ENCODE peak calls at places on chromosomes 3 and 15, in eight cellular contexts. S, C, L, M, Q, X, G and T are unnamed samples. For H3K9me3 and H3K4me1, the result is how much of the 10 kb centered on the place peaks cover.

GRCh38 chr3:45978348-45978747 is 17.3 kb downstream of the FYCO1 start:
- DNase-seq in G (no peak), C (no peak), M (peak), Q (peak), L (peak), S (peak), X (no peak), T (peak)

GRCh38 chr15:88621789-88622604 is 857 bp downstream of the AEN start:
- DNase-seq in Q (no peak), G (no peak), C (no peak), X (no peak), S (no peak), L (no peak), M (peak), T (no peak)

GRCh38 chr3:185176756-185177359 is 24.0 kb upstream of the C3orf70 start:
- DNase-seq in S (no peak), C (no peak), M (no peak), G (no peak), L (no peak), Q (no peak), X (peak), T (no peak)

GRCh38 chr3:192870785-192871184 is 46.9 kb downstream of the MB21D2 start:
- DNase-seq in X (no peak), M (no peak), Q (no peak), L (no peak), S (no peak), C (no peak), G (no peak), T (no peak)

GRCh38 chr15:82137261-82137660 is 91.4 kb upstream of the MEX3B start:
- DNase-seq in X (no peak), Q (no peak), M (no peak), G (no peak), S (no peak), C (no peak), L (no peak), T (no peak)

GRCh38 chr15:96888764-96889163 is 558.3 kb downstream of the NR2F2 start:
- DNase-seq in S (no peak), G (no peak), X (no peak), M (no peak), C (no peak), L (peak), Q (no peak), T (no peak)

GRCh38 chr3:161560006-161560637 is 63.5 kb downstream of the OTOL1 start:
- DNase-seq in L (peak), G (peak), X (peak), Q (no peak), C (no peak), M (peak), S (peak), T (no peak)

GRCh38 chr3:49018707-49019006 is 277 bp upstream of the DALRD3 start:
- DNase-seq in G (no peak), S (no peak), C (no peak), X (no peak), M (no peak), Q (no peak), L (no peak), T (no peak)

GRCh38 chr15:60945196-60945595 is 283.9 kb downstream of the RORA start:
- DNase-seq in G (peak), M (no peak), Q (no peak), S (peak), X (no peak), L (peak), C (no peak), T (no peak)

GRCh38 chr15:74843445-74843828 is 481 bp upstream of the ULK3 start:
- DNase-seq in Q (no peak), L (no peak), M (no peak), G (no peak), S (no peak), C (no peak), X (no peak), T (no peak)

GRCh38 chr3:46896386-46896785 is 18.9 kb downstream of the PTH1R start:
- DNase-seq in M (no peak), Q (peak), G (peak), L (no peak), X (no peak), S (no peak), C (peak), T (peak)

GRCh38 chr15:55434989-55435825 is 26.9 kb downstream of the PIERCE2 start:
- DNase-seq in S (no peak), X (peak), G (no peak), C (no peak), L (no peak), M (peak), Q (no peak), T (no peak)

GRCh38 chr15:44727462-44728231 is 8.7 kb upstream of the TRIM69 start:
- DNase-seq in C (no peak), G (no peak), S (no peak), M (peak), L (no peak), X (no peak), Q (no peak), T (peak)

GRCh38 chr3:71784914-71785593 is at the start of gene PROK2:
- DNase-seq in G (no peak), X (no peak), L (no peak), Q (peak), M (no peak), S (no peak), C (peak), T (no peak)

GRCh38 chr15:56254270-56254669 is 10.6 kb upstream of the RFX7 start:
- DNase-seq in C (no peak), G (no peak), S (no peak), L (no peak), Q (no peak), M (no peak), X (no peak), T (no peak)

GRCh38 chr3:172228041-172228440 is 188.7 kb downstream of the FNDC3B start:
- DNase-seq in Q (no peak), X (no peak), G (no peak), M (no peak), L (no peak), C (no peak), S (no peak), T (no peak)

DNA sequence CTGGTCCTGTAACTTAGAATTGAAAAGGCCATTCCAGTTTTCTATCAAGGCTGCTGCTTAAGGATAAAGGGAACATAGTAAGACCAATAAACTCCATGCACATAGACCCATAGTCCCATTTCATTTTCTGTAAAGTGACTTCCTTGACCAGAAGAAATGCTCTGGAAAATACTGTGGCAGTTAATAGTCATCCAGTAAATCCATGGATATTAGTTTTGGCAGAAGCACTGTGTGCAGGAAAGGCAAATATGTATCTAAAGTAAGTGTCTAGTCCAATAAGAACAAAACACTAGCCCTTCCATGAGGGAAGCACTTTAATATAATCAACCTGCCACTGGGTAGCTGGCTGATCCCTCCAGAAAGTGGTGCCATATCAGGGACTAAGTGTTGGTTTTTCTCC is 19.3 kb upstream of the MKRN3 start:
- DNase-seq in S (no peak), G (no peak), L (no peak), M (no peak), X (no peak), Q (no peak), C (no peak), T (no peak)
- H3K9me3 ChIP-seq in S (under half), G (under half), L (under half), M (under half), X (under half), Q (under half), C (under half), T (under half)

GRCh38 chr15:77738441-77739437 is 106.0 kb upstream of the LINGO1 start:
- DNase-seq in C (no peak), M (no peak), S (no peak), Q (no peak), X (no peak), L (no peak), G (no peak), T (no peak)
- TF ChIP-seq CTCF in C (no peak), M (no peak), S (no peak), Q (no peak), X (no peak), L (no peak), G (no peak), T (no peak)

GRCh38 chr3:113264741-113265140 is 53.4 kb downstream of the BOC start:
- DNase-seq in M (no peak), Q (no peak), X (no peak), S (no peak), L (peak), G (no peak), C (no peak), T (no peak)

GRCh38 chr3:113264249-113264648 is 52.9 kb downstream of the BOC start:
- DNase-seq in L (peak), C (no peak), S (no peak), G (no peak), X (no peak), M (no peak), Q (no peak), T (no peak)

GRCh38 chr3:113260980-113261920 is 49.9 kb downstream of the BOC start:
- DNase-seq in G (no peak), X (no peak), M (no peak), Q (no peak), C (no peak), L (peak), S (no peak), T (no peak)

GRCh38 chr3:113263020-113263419 is 51.7 kb downstream of the BOC start:
- DNase-seq in Q (no peak), C (no peak), S (no peak), G (no peak), M (peak), X (no peak), L (peak), T (no peak)

DNA sequence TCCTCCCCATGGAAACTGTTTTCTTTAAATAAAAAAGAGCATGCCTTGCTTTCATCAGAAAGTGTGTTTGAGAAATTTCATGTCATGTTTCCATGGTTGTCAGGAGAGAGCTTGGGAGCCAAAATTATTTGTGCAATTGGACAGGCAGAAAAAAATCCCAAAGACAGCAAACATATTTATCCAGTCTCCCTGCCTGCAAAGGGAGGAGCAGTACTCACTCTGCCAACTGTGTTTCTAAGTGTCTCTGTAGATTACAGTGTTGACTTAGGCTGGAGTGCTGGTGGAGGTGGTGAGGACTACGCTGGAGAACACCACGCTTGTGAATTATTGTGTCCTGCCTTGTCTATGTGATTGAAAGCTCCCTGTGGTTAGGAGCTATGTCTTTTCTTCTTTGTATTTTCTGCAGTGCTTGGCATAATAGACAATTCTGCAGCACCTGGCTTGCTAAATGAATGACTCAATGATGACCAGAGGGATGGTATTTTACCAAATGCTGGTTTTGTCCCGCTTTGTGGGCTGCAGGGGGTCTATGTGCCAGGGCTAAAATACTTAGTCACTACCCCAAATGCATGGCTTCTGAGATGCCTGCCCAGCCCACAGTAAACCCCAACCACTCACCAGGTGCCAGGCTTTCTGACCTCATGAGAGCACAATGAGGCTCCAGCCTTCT is 50.8 kb downstream of the BOC start:
- DNase-seq in G (no peak), C (no peak), L (peak), M (peak), Q (no peak), S (no peak), X (no peak), T (no peak)
- H3K4me1 ChIP-seq in G (under half), C (under half), L (under half), M (under half), Q (under half), S (under half), X (under half), T (under half)

GRCh38 chr15:22226034-22226790 is 145.9 kb downstream of the OR4M2 start:
- DNase-seq in C (peak), Q (no peak), G (no peak), X (no peak), L (no peak), M (no peak), S (no peak), T (no peak)
- H3K9me3 ChIP-seq in C (under half), Q (under half), G (under half), X (half or more), L (under half), M (under half), S (under half), T (half or more)

DNA sequence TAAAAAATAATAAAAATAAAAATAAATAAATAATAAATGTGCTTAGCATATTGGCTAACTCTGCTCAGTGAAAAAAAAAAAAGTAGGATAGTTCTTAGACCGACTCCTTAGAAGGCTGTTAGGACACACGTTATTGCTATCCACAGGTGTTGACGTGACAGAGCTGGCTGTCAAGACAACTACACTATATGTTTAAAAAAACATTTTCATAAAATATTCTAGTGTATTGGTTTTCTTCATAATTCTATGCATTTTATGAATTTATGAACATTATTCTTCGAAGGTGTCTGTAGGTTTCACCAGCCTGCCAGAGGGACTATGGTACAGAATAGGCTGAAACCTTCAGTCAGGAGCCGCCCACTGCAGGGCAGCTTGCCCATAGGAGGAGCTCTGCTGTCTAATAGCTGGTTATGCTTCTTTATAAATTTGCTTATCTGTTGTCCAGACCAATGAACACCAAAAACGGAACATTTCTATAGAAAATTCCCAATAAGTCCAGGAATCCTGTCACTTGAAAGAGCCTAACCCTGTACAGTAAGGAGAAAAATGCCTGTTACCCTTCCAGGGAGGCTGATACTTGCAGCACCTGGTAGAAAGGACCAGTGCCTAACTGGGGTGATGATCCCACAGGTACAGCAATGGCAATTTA is 9.1 kb downstream of the TM4SF1 start:
- DNase-seq in X (no peak), S (no peak), Q (no peak), G (no peak), C (no peak), M (peak), L (no peak), T (peak)
- TF ChIP-seq CTCF in X (peak), S (no peak), Q (no peak), G (no peak), C (no peak), M (peak), L (no peak), T (no peak)

GRCh38 chr15:47292638-47293037 is 424.7 kb upstream of the SEMA6D start:
- DNase-seq in G (no peak), L (no peak), M (no peak), S (no peak), X (no peak), C (no peak), Q (no peak), T (no peak)

GRCh38 chr15:47289667-47290066 is 427.6 kb upstream of the SEMA6D start:
- DNase-seq in Q (no peak), C (no peak), M (no peak), G (no peak), L (no peak), X (no peak), S (no peak), T (no peak)

GRCh38 chr15:47293763-47294162 is 423.5 kb upstream of the SEMA6D start:
- DNase-seq in Q (peak), G (peak), C (no peak), S (no peak), L (peak), M (peak), X (no peak), T (peak)

GRCh38 chr15:47296911-47297310 is 420.4 kb upstream of the SEMA6D start:
- DNase-seq in Q (no peak), S (no peak), G (no peak), C (no peak), L (no peak), M (no peak), X (no peak), T (no peak)

GRCh38 chr15:47294765-47295259 is 422.5 kb upstream of the SEMA6D start:
- DNase-seq in X (no peak), L (no peak), Q (no peak), C (no peak), M (no peak), G (no peak), S (no peak), T (no peak)
- H3K4me1 ChIP-seq in X (under half), L (under half), Q (under half), C (under half), M (under half), G (under half), S (under half), T (under half)